ENCODE peak calls at places on chromosomes 7 and 10, in eight cellular contexts. S is heart left ventricle; R is uterus; B is IMR-90; Z is NT2/D1; Y is naive thymus-derived CD4-positive, alpha-beta T cell; D is left ventricle myocardium inferior; L is HCT116. X is an unnamed sample.

GRCh38 chr7:111708072-111708471 is 145.8 kb upstream of the IMMP2L start:
- DNase-seq in D (no peak), Y (no peak), Z (no peak), L (no peak), S (no peak), R (no peak), B (peak; percentile 18), X (no peak)

GRCh38 chr10:32151876-32152275 is 95.7 kb upstream of the KIF5B start:
- DNase-seq in S (no peak), R (no peak), D (no peak), Z (no peak), Y (no peak), B (peak; percentile 29), L (no peak), X (no peak)

GRCh38 chr7:156969972-156970420 is 20.5 kb downstream of the NOM1 start:
- DNase-seq in R (no peak), L (no peak), B (peak; percentile 9), S (no peak), D (no peak), Z (no peak), Y (no peak), X (no peak)

GRCh38 chr10:103762166-103762565 is 93.2 kb downstream of the SH3PXD2A start:
- DNase-seq in S (no peak), L (no peak), R (no peak), Y (no peak), B (no peak), Z (no peak), D (no peak), X (no peak)

GRCh38 chr7:21256310-21256877 is 171.5 kb upstream of the SP4 start:
- DNase-seq in Z (no peak), B (peak; percentile 38), R (no peak), Y (peak; percentile 18), D (no peak), L (peak; percentile 32), S (no peak), X (no peak)

GRCh38 chr10:131260031-131260430 is 51.5 kb downstream of the TCERG1L start:
- DNase-seq in Z (no peak), L (no peak), S (no peak), Y (no peak), B (no peak), R (no peak), D (no peak), X (no peak)

GRCh38 chr7:17131983-17132655 is 166.3 kb upstream of the AHR start:
- DNase-seq in R (no peak), S (no peak), D (no peak), Y (no peak), B (no peak), Z (no peak), L (no peak), X (no peak)

GRCh38 chr10:5105626-5106025 is 11.4 kb downstream of the AKR1C3 start:
- DNase-seq in S (no peak), D (no peak), Y (no peak), B (no peak), R (no peak), Z (no peak), L (no peak), X (no peak)

GRCh38 chr10:60073781-60074656 is 167.7 kb upstream of the CCDC6 start:
- DNase-seq in B (no peak), S (no peak), R (no peak), D (no peak), L (no peak), Z (no peak), Y (no peak), X (no peak)

GRCh38 chr7:133691727-133692450 is 435.3 kb upstream of the LRGUK start:
- DNase-seq in L (no peak), Y (no peak), S (no peak), R (no peak), B (peak; percentile 25), D (no peak), Z (no peak), X (no peak)

GRCh38 chr10:132677905-132678298 is 108.0 kb downstream of the NKX6-2 start:
- DNase-seq in R (peak; percentile 1), L (no peak), Z (no peak), S (no peak), D (no peak), B (no peak), Y (no peak), X (peak; percentile 44)

GRCh38 chr10:75396861-75397570 is 4.5 kb downstream of the ZNF503 start:
- DNase-seq in D (peak; percentile 29), B (no peak), Z (no peak), S (peak; percentile 46), L (no peak), R (peak; percentile 36), Y (no peak), X (no peak)

GRCh38 chr10:22803201-22803895 is 89.0 kb upstream of the PIP4K2A start:
- DNase-seq in R (no peak), Y (no peak), L (no peak), B (peak; percentile 62), Z (no peak), D (no peak), S (no peak), X (no peak)

GRCh38 chr10:61541960-61542359 is 88.8 kb upstream of the TMEM26 start:
- DNase-seq in S (no peak), R (no peak), Y (no peak), L (no peak), Z (no peak), D (no peak), B (no peak), X (no peak)

GRCh38 chr10:5002013-5002727 is 1.5 kb downstream of the AKR1C2 start:
- DNase-seq in Z (no peak), R (no peak), S (no peak), L (no peak), B (no peak), Y (no peak), D (no peak), X (no peak)

GRCh38 chr10:117365612-117366011 is 9.6 kb downstream of the PDZD8 start:
- DNase-seq in Z (no peak), Y (no peak), D (no peak), L (peak; percentile 62), R (no peak), S (no peak), B (no peak), X (no peak)

GRCh38 chr10:13003004-13003403 is 1.5 kb upstream of the CCDC3 start:
- DNase-seq in Z (no peak), B (peak; percentile 48), R (no peak), S (no peak), D (no peak), L (no peak), Y (no peak), X (no peak)
- H3K27me3 ChIP-seq in Z (peaks cover 26% of the 10 kb centered on the region), B (peaks cover 19% of the 10 kb centered on the region), R (no peaks in the 10 kb centered on the region), S (peaks cover 20% of the 10 kb centered on the region), D (peaks cover 95% of the 10 kb centered on the region), L (no peaks in the 10 kb centered on the region), Y (no peaks in the 10 kb centered on the region), X (peaks cover 7% of the 10 kb centered on the region)

GRCh38 chr10:79267449-79267848 is 79.8 kb upstream of the PPIF start:
- DNase-seq in S (no peak), D (no peak), L (no peak), Z (no peak), B (no peak), R (no peak), Y (no peak), X (no peak)

GRCh38 chr10:79266543-79267312 is 80.5 kb upstream of the PPIF start:
- DNase-seq in S (peak; percentile 86), Y (no peak), B (peak; percentile 93), L (no peak), D (peak; percentile 70), R (peak; percentile 67), Z (no peak), X (no peak)

GRCh38 chr10:79264942-79265341 is 82.3 kb upstream of the PPIF start:
- DNase-seq in D (peak; percentile 63), L (no peak), Y (no peak), Z (no peak), S (peak; percentile 79), B (peak; percentile 28), R (no peak), X (no peak)

GRCh38 chr10:79268100-79268670 is 79.1 kb upstream of the PPIF start:
- DNase-seq in D (no peak), S (no peak), L (no peak), R (no peak), Z (no peak), Y (no peak), B (peak; percentile 70), X (no peak)

DNA sequence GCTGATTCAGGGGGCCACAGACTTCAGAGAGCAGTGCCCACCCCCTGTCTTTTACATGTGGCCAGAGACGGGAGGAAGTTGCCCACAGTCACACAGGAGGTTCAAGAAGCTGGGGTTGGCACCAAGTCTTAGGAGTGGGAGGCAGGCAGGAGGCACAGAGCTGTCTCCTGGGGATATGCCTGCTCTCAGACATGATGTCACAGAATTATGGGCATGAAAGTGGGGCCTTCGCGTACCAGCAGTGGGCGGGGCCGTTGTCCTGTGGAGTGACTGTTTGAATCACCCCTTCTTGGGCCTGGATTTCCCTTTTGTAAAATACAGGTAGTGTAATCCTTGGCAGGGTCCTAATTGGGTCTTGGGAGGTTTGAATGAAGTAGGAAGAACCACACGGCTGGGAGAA is 81.2 kb upstream of the PPIF start:
- DNase-seq in B (no peak), Y (no peak), Z (no peak), S (no peak), D (no peak), R (no peak), L (no peak), X (no peak)
- H3K4me1 ChIP-seq in B (peaks cover 46% of the 10 kb centered on the region), Y (peaks cover 20% of the 10 kb centered on the region), Z (peaks cover 15% of the 10 kb centered on the region), S (peaks cover 70% of the 10 kb centered on the region), D (peaks cover 100% of the 10 kb centered on the region), R (no peaks in the 10 kb centered on the region), L (peaks cover 7% of the 10 kb centered on the region), X (peaks cover 87% of the 10 kb centered on the region)

DNA sequence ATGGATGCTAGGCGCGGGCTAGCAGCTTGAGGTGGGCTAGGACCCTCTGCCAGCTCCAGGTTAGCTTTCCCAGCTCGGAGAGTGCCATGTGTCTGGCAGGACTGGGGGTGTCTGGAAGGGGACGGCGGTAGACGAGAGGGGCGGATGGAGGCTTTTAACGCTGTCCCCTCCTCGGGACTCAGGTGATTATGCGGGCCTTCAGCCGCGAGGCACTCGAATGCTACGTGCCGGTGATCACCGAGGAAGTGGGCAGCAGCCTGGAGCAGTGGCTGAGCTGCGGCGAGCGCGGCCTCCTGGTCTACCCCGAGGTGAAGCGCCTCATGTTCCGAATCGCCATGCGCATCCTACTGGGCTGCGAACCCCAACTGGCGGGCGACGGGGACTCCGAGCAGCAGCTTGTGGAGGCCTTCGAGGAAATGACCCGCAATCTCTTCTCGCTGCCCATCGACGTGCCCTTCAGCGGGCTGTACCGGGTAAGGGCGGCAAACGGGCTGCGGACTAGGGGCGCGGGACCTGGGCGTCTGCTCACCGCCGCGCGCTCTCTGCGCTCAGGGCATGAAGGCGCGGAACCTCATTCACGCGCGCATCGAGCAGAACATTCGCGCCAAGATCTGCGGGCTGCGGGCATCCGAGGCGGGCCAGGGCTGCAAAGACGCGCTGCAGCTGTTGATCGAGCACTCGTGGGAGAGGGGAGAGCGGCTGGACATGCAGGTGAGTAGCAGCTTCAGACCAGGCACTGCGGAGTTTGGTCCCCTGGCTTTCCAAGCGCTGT is 1.1 kb downstream of the CYP26A1 start:
- DNase-seq in D (no peak), B (no peak), L (no peak), S (no peak), Y (no peak), R (no peak), Z (no peak), X (no peak)
- H3K27me3 ChIP-seq in D (peaks cover 98% of the 10 kb centered on the region), B (peaks cover 76% of the 10 kb centered on the region), L (no peaks in the 10 kb centered on the region), S (peaks cover 93% of the 10 kb centered on the region), Y (no peaks in the 10 kb centered on the region), R (no peaks in the 10 kb centered on the region), Z (peaks cover 94% of the 10 kb centered on the region), X (peaks cover 84% of the 10 kb centered on the region)

DNA sequence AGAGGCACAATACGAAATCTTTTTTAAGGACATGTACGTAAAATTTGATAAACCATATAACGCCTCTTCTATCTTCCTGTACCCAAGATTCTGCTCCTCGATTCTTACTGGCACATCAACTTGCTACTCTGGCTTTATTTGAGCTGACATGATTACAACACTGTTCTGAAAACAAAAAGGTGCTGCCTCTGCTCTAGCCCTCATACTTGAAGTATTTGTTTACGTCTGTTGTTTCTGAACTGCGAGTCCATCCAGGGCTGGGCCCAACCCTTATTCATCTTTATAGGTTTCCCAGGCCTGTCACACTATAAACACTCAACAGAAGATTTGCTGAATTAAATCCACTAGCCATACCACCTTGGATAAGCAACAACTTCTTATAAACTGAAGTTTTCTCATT is 96.2 kb upstream of the SVIL start:
- DNase-seq in L (no peak), B (no peak), D (no peak), R (peak; percentile 62), S (no peak), Y (no peak), Z (no peak), X (no peak)
- H3K4me1 ChIP-seq in L (no peaks in the 10 kb centered on the region), B (peaks cover 6% of the 10 kb centered on the region), D (peaks cover 42% of the 10 kb centered on the region), R (no peaks in the 10 kb centered on the region), S (peaks cover 12% of the 10 kb centered on the region), Y (peaks cover 3% of the 10 kb centered on the region), Z (peaks cover 8% of the 10 kb centered on the region), X (peaks cover 48% of the 10 kb centered on the region)